ENCODE peak calls at places on chromosome 9, in six cellular contexts. X is M059J, Z is neuronal stem cell, U is endothelial cell, M is dorsolateral prefrontal cortex, R is NCI-H1930. F is an unnamed sample.

GRCh38 chr9:118596374-118597015 is 772.7 kb downstream of the BRINP1 start:
- DNase-seq in U (no peak), R (no peak), X (peak), M (no peak), Z (no peak), F (no peak)

GRCh38 chr9:109315889-109316640 is 4.8 kb downstream of the EPB41L4B start:
- DNase-seq in U (no peak), X (peak), Z (no peak), M (peak), R (peak), F (peak)

GRCh38 chr9:123322771-123323481 is 33.1 kb upstream of the CRB2 start:
- DNase-seq in R (no peak), X (no peak), U (no peak), Z (no peak), M (no peak), F (no peak)

GRCh38 chr9:85702881-85703280 is 38.9 kb downstream of the AGTPBP1 start:
- DNase-seq in R (no peak), Z (no peak), X (no peak), U (no peak), M (no peak), F (no peak)

GRCh38 chr9:110076894-110077725 is 130.8 kb downstream of the C9orf152 start:
- DNase-seq in X (peak), M (no peak), U (no peak), Z (no peak), R (no peak), F (no peak)

GRCh38 chr9:104025109-104025508 is 69.0 kb upstream of the SMC2 start:
- DNase-seq in M (no peak), Z (no peak), R (no peak), U (no peak), X (no peak), F (no peak)

GRCh38 chr9:38362912-38363588 is 29.5 kb upstream of the ALDH1B1 start:
- DNase-seq in R (peak), Z (peak), M (no peak), X (peak), U (peak), F (peak)

GRCh38 chr9:83027153-83027867 is 35.6 kb downstream of the RASEF start:
- DNase-seq in U (no peak), R (no peak), Z (no peak), M (no peak), X (peak), F (no peak)

GRCh38 chr9:114611516-114612271 is 603 bp downstream of the TMEM268 start:
- DNase-seq in M (no peak), Z (no peak), X (peak), U (peak), R (no peak), F (peak)

GRCh38 chr9:15079989-15080388 is 169.8 kb upstream of the FREM1 start:
- DNase-seq in X (no peak), M (no peak), R (no peak), U (no peak), Z (no peak), F (no peak)

GRCh38 chr9:6302417-6302816 is 25.8 kb upstream of the TPD52L3 start:
- DNase-seq in M (no peak), U (no peak), Z (no peak), R (no peak), X (peak), F (no peak)

GRCh38 chr9:16335788-16336580 is 534.5 kb downstream of the BNC2 start:
- DNase-seq in X (peak), Z (no peak), U (no peak), M (no peak), R (no peak), F (no peak)

GRCh38 chr9:4510546-4511322 is 20.5 kb downstream of the SLC1A1 start:
- DNase-seq in M (no peak), R (no peak), U (no peak), Z (no peak), X (peak), F (no peak)

GRCh38 chr9:99868845-99869244 is 37.6 kb upstream of the STX17 start:
- DNase-seq in M (no peak), U (no peak), Z (no peak), X (peak), R (no peak), F (no peak)

GRCh38 chr9:130995399-130995941 is 13.5 kb upstream of the LAMC3 start:
- DNase-seq in U (no peak), R (no peak), X (peak), M (no peak), Z (no peak), F (no peak)

GRCh38 chr9:120625222-120625621 is 45.3 kb upstream of the CDK5RAP2 start:
- DNase-seq in Z (no peak), M (no peak), X (peak), U (no peak), R (no peak), F (no peak)

GRCh38 chr9:117415584-117415937 is 704 bp upstream of the ASTN2 start:
- DNase-seq in M (no peak), U (peak), R (no peak), X (no peak), Z (no peak), F (no peak)

GRCh38 chr9:113999256-114000062 is 78.6 kb downstream of the AMBP start:
- DNase-seq in Z (no peak), X (peak), M (no peak), R (no peak), U (no peak), F (no peak)

GRCh38 chr9:96871176-96871575 is 16.9 kb upstream of the ZNF782 start:
- DNase-seq in R (no peak), Z (no peak), X (no peak), U (no peak), M (no peak), F (no peak)

GRCh38 chr9:33125871-33126822 is 41.0 kb downstream of the B4GALT1 start:
- DNase-seq in X (no peak), M (no peak), U (no peak), Z (no peak), R (no peak), F (no peak)

GRCh38 chr9:134692573-134692860 is 50.9 kb downstream of the COL5A1 start:
- DNase-seq in X (no peak), Z (no peak), U (no peak), M (no peak), R (no peak), F (no peak)

GRCh38 chr9:128051932-128052734 is 15.0 kb downstream of the NAIF1 start:
- DNase-seq in U (no peak), R (no peak), Z (no peak), M (no peak), X (no peak), F (no peak)

GRCh38 chr9:134475051-134475790 is 149.0 kb downstream of the RXRA start:
- DNase-seq in Z (no peak), M (no peak), X (no peak), U (peak), R (no peak), F (no peak)

GRCh38 chr9:130793589-130793988 is 41.5 kb upstream of the ABL1 start:
- DNase-seq in R (no peak), M (no peak), X (no peak), Z (no peak), U (no peak), F (no peak)

GRCh38 chr9:104088416-104088815 is 5.7 kb upstream of the SMC2 start:
- DNase-seq in X (peak), M (no peak), R (no peak), U (no peak), Z (no peak), F (no peak)

GRCh38 chr9:122180633-122181032 is 20.9 kb downstream of the MORN5 start:
- DNase-seq in U (no peak), Z (no peak), X (peak), R (no peak), M (no peak), F (no peak)

GRCh38 chr9:82334286-82334685 is 345.7 kb downstream of the SPATA31D1 start:
- DNase-seq in R (no peak), X (peak), U (no peak), Z (no peak), M (no peak), F (no peak)

GRCh38 chr9:14320272-14321245 is 6.6 kb upstream of the NFIB start:
- DNase-seq in Z (no peak), U (no peak), M (no peak), X (peak), R (no peak), F (no peak)

GRCh38 chr9:98372077-98372812 is 116.8 kb upstream of the TBC1D2 start:
- DNase-seq in M (no peak), R (no peak), X (no peak), Z (no peak), U (no peak), F (no peak)

GRCh38 chr9:89993678-89994630 is 389.1 kb downstream of the GADD45G start:
- DNase-seq in X (no peak), Z (no peak), U (no peak), M (no peak), R (no peak), F (peak)

GRCh38 chr9:94861589-94862241 is 135.2 kb downstream of the AOPEP start:
- DNase-seq in Z (no peak), M (no peak), U (no peak), R (no peak), X (peak), F (no peak)

GRCh38 chr9:108040783-108041182 is 551.2 kb upstream of the KLF4 start:
- DNase-seq in X (peak), R (no peak), M (no peak), U (no peak), Z (no peak), F (no peak)

GRCh38 chr9:68869020-68869419 is 144.9 kb downstream of the PRKACG start:
- DNase-seq in Z (no peak), X (no peak), R (no peak), U (no peak), M (no peak), F (no peak)

GRCh38 chr9:97980918-97981827 is 2.0 kb upstream of the ANP32B start:
- DNase-seq in M (peak), R (no peak), X (no peak), Z (no peak), U (no peak), F (no peak)

GRCh38 chr9:72154468-72155281 is 5.4 kb downstream of the GDA start:
- DNase-seq in Z (no peak), M (no peak), R (no peak), U (no peak), X (peak), F (peak)